ENCODE peak calls at places on chromosomes 13 and 19, in five cellular contexts. O, I, J, Z and A are unnamed samples.

GRCh38 chr19:5250127-5250659 is 90.4 kb downstream of the PTPRS start:
- DNase-seq in O (no peak), Z (no peak), J (peak; percentile 93), I (no peak), A (peak; percentile 99)

GRCh38 chr19:42658148-42658547 is 63.4 kb upstream of the CEACAM8 start:
- DNase-seq in O (no peak), I (no peak), Z (no peak), J (no peak), A (no peak)

GRCh38 chr19:2477732-2478191 is 1.8 kb downstream of the GADD45B start:
- DNase-seq in O (no peak), I (no peak), J (no peak), Z (no peak), A (peak; percentile 41)

GRCh38 chr19:9620842-9621155 is 233 bp downstream of the ZNF561 start:
- DNase-seq in O (no peak), I (no peak), Z (no peak), J (no peak), A (no peak)

GRCh38 chr19:16541526-16542044 is 652 bp downstream of the CHERP start:
- DNase-seq in Z (no peak), O (peak; percentile 1), I (no peak), J (no peak), A (no peak)

GRCh38 chr13:27293873-27294515 is 23.4 kb downstream of the RASL11A start:
- DNase-seq in Z (no peak), I (no peak), J (no peak), O (no peak), A (no peak)

GRCh38 chr13:35712907-35713685 is 236.6 kb upstream of the MAB21L1 start:
- DNase-seq in J (no peak), O (no peak), I (no peak), Z (no peak), A (no peak)

GRCh38 chr13:23824355-23824754 is 64.8 kb downstream of the MIPEP start:
- DNase-seq in I (no peak), Z (no peak), O (no peak), J (no peak), A (no peak)

GRCh38 chr19:5054551-5055456 is 85.9 kb downstream of the KDM4B start:
- DNase-seq in Z (no peak), I (no peak), O (no peak), J (no peak), A (no peak)

GRCh38 chr19:18841400-18841799 is 9.6 kb downstream of the UPF1 start:
- DNase-seq in I (no peak), O (no peak), Z (no peak), J (no peak), A (no peak)

GRCh38 chr13:110307697-110308376 is 753 bp downstream of the COL4A2 start:
- DNase-seq in Z (no peak), O (no peak), J (no peak), I (no peak), A (peak; percentile 51)